ENCODE peak calls at places on chromosomes 7 and 10, in seven cellular contexts. O is stimulated activated CD8-positive, alpha-beta memory T cell treated with anti-CD3 and anti-CD28 coated beads, Interleukin-2, amount 100 ng/mL, for 48 hours; G is activated CD4-positive, alpha-beta T cell treated with anti-CD3 and anti-CD28 coated beads for 48 hours; H is T-helper 1 cell; X is endodermal cell; K is activated effector memory CD4-positive, alpha-beta T cell treated with anti-CD3 and anti-CD28 coated beads, Interleukin-2, amount 50 U/mL, for 16 hours; Z is GM13976. D is an unnamed sample.

GRCh38 chr7:86995814-86996213 is 63.6 kb downstream of the ELAPOR2 start:
- DNase-seq in Z (no peak), G (no peak), O (no peak), K (no peak), X (no peak), H (no peak), D (no peak)

GRCh38 chr10:124693396-124693795 is 50.8 kb downstream of the FAM53B start:
- DNase-seq in Z (no peak), K (no peak), G (no peak), O (no peak), H (no peak), X (no peak), D (no peak)

GRCh38 chr10:6279540-6280267 is 77.0 kb downstream of the PFKFB3 start:
- DNase-seq in H (no peak), G (no peak), Z (no peak), O (no peak), K (no peak), X (peak; percentile 85), D (peak; percentile 52)

GRCh38 chr7:32958046-32959025 is 1.1 kb downstream of the FKBP9 start:
- DNase-seq in Z (peak; percentile 36), X (peak; percentile 59), K (no peak), G (no peak), H (no peak), O (no peak), D (no peak)

GRCh38 chr7:140364819-140365218 is 33.5 kb downstream of the SLC37A3 start:
- DNase-seq in Z (no peak), O (no peak), K (no peak), X (no peak), G (no peak), H (no peak), D (no peak)

GRCh38 chr10:71796749-71797405 is 23.6 kb upstream of the VSIR start:
- DNase-seq in X (peak; percentile 74), G (no peak), K (no peak), H (no peak), Z (no peak), O (no peak), D (no peak)

GRCh38 chr7:117949232-117949631 is 76.0 kb upstream of the CTTNBP2 start:
- DNase-seq in H (no peak), X (no peak), K (no peak), G (no peak), Z (no peak), O (no peak), D (no peak)

GRCh38 chr7:125090596-125090995 is 161.0 kb upstream of the POT1 start:
- DNase-seq in H (no peak), X (no peak), K (no peak), Z (no peak), O (no peak), G (no peak), D (no peak)

GRCh38 chr7:94698275-94698674 is 42.3 kb upstream of the SGCE start:
- DNase-seq in G (no peak), Z (no peak), X (no peak), O (no peak), H (no peak), K (no peak), D (peak; percentile 32)

GRCh38 chr7:50552921-50553320 is 12.3 kb downstream of the DDC start:
- DNase-seq in H (no peak), O (no peak), K (no peak), X (peak; percentile 74), G (no peak), Z (no peak), D (no peak)

GRCh38 chr7:107100824-107101223 is 56.3 kb downstream of the PRKAR2B start:
- DNase-seq in X (no peak), H (no peak), Z (no peak), K (no peak), O (no peak), G (no peak), D (no peak)

GRCh38 chr7:148588168-148588890 is 2.2 kb upstream of the C7orf33 start:
- DNase-seq in X (no peak), Z (no peak), K (no peak), O (no peak), H (no peak), G (no peak), D (no peak)

GRCh38 chr7:66739953-66740301 is 606 bp upstream of the RABGEF1 start:
- DNase-seq in X (no peak), G (no peak), O (no peak), K (no peak), H (no peak), Z (no peak), D (no peak)

D was measured in BJ.